ENCODE peak calls at places on chromosomes 12 and 14, in nine cellular contexts. Z is A549, B is tibial artery, X is cardiac muscle cell, T is NB4, Y is body of pancreas, I is upper lobe of right lung, G is GM23338, M is stomach. O is an unnamed sample.

GRCh38 chr14:24996930-24997329 is 53.0 kb downstream of the STXBP6 start:
- DNase-seq in Y (no peak), M (no peak), G (no peak), I (no peak), X (no peak), B (no peak), Z (no peak), T (no peak), O (no peak)

GRCh38 chr12:96183734-96184370 is 10.3 kb upstream of the ELK3 start:
- DNase-seq in X (no peak), G (no peak), Y (no peak), M (no peak), I (no peak), B (no peak), T (peak), Z (no peak), O (no peak)

GRCh38 chr12:70920891-70921290 is 353 bp upstream of the PTPRR start:
- DNase-seq in I (no peak), T (no peak), X (no peak), Y (no peak), G (peak), M (no peak), Z (no peak), B (no peak), O (no peak)

GRCh38 chr14:49240383-49240782 is 345.8 kb downstream of the RPS29 start:
- DNase-seq in T (no peak), B (no peak), G (no peak), X (no peak), Y (no peak), M (no peak), I (no peak), Z (no peak), O (no peak)

GRCh38 chr12:64390275-64390851 is at the start of gene C12orf56:
- DNase-seq in T (no peak), I (no peak), G (peak), Z (peak), X (peak), M (no peak), Y (peak), B (no peak), O (no peak)

GRCh38 chr14:54773171-54774006 is 129.2 kb downstream of the GCH1 start:
- DNase-seq in Z (peak), G (peak), B (peak), M (peak), X (peak), T (peak), I (peak), Y (peak), O (peak)

GRCh38 chr12:108826115-108826806 is 31.1 kb downstream of the SSH1 start:
- DNase-seq in B (peak), X (peak), Y (no peak), G (no peak), T (peak), Z (no peak), M (no peak), I (no peak), O (no peak)

GRCh38 chr12:55720071-55720564 is at the start of gene RDH5:
- DNase-seq in Y (peak), B (peak), Z (peak), M (peak), I (no peak), G (no peak), X (peak), T (no peak), O (no peak)

GRCh38 chr12:51941669-51942455 is 9.6 kb upstream of the ACVR1B start:
- DNase-seq in G (no peak), X (no peak), B (no peak), I (no peak), T (no peak), M (peak), Y (no peak), Z (no peak), O (no peak)

GRCh38 chr12:6769003-6769389 is 2.8 kb downstream of the PTMS start:
- DNase-seq in B (peak), M (no peak), G (peak), Z (peak), Y (peak), T (no peak), X (peak), I (no peak), O (no peak)

GRCh38 chr12:31790759-31791158 is 61.9 kb upstream of the AMN1 start:
- DNase-seq in B (no peak), G (no peak), Z (no peak), I (no peak), Y (no peak), T (no peak), M (no peak), X (no peak), O (no peak)

GRCh38 chr14:53927171-53927570 is 29.5 kb downstream of the BMP4 start:
- DNase-seq in X (peak), T (no peak), M (no peak), Z (no peak), B (no peak), Y (no peak), G (no peak), I (no peak), O (peak)

GRCh38 chr14:32417956-32418552 is 89.0 kb downstream of the AKAP6 start:
- DNase-seq in Z (peak), X (peak), Y (peak), B (no peak), T (no peak), I (no peak), M (peak), G (no peak), O (peak)

GRCh38 chr12:90816353-90817089 is 138.5 kb downstream of the CCER1 start:
- DNase-seq in Z (no peak), M (no peak), I (no peak), B (no peak), G (no peak), T (no peak), Y (no peak), X (no peak), O (no peak)

GRCh38 chr12:39866135-39866534 is 239.7 kb downstream of the SLC2A13 start:
- DNase-seq in M (no peak), T (no peak), Z (no peak), I (no peak), G (no peak), B (no peak), Y (no peak), X (no peak), O (no peak)

GRCh38 chr14:100554082-100554677 is 33.0 kb downstream of the BEGAIN start:
- DNase-seq in B (no peak), M (peak), G (no peak), T (peak), Z (peak), I (peak), Y (no peak), X (peak), O (no peak)

GRCh38 chr14:22319526-22320352 is 269.3 kb downstream of the DAD1 start:
- DNase-seq in G (peak), I (no peak), B (peak), Z (peak), Y (peak), M (peak), X (peak), T (peak), O (no peak)

GRCh38 chr14:103825103-103825502 is 22.3 kb downstream of the PPP1R13B start:
- DNase-seq in I (no peak), M (no peak), G (no peak), Z (no peak), B (no peak), Y (peak), T (no peak), X (no peak), O (no peak)

GRCh38 chr14:63483315-63483714 is 59.9 kb downstream of the PPP2R5E start:
- DNase-seq in G (no peak), X (no peak), M (no peak), Y (no peak), I (no peak), Z (no peak), B (no peak), T (no peak), O (no peak)

GRCh38 chr14:104323551-104324175 is 185.3 kb downstream of the KIF26A start:
- DNase-seq in M (peak), G (no peak), Y (no peak), X (no peak), T (no peak), Z (no peak), I (no peak), B (peak), O (no peak)

GRCh38 chr14:24404814-24405213 is 6.0 kb downstream of the NYNRIN start:
- DNase-seq in X (no peak), B (no peak), Z (no peak), T (no peak), Y (no peak), G (no peak), I (no peak), M (no peak), O (no peak)

GRCh38 chr12:47931187-47931586 is 26.4 kb upstream of the VDR start:
- DNase-seq in Y (no peak), T (no peak), I (no peak), Z (no peak), X (no peak), M (no peak), G (no peak), B (no peak), O (no peak)

GRCh38 chr12:54398995-54399793 is 14.7 kb upstream of the ZNF385A start:
- DNase-seq in X (peak), T (peak), Z (peak), I (peak), G (peak), Y (peak), B (peak), M (peak), O (no peak)

GRCh38 chr14:20469890-20470858 is 968 bp downstream of the PNP start:
- DNase-seq in Z (peak), I (no peak), G (peak), X (peak), B (peak), Y (peak), T (peak), M (peak), O (peak)

GRCh38 chr12:53057816-53058500 is 8.1 kb downstream of the TNS2 start:
- DNase-seq in Y (no peak), X (peak), M (peak), G (no peak), I (peak), Z (no peak), B (peak), T (no peak), O (no peak)

GRCh38 chr14:75699331-75699730 is 38.3 kb downstream of the TTLL5 start:
- DNase-seq in B (no peak), Y (no peak), X (no peak), M (no peak), T (no peak), G (no peak), Z (no peak), I (no peak), O (no peak)

GRCh38 chr14:59325906-59326305 is 137.4 kb downstream of the DAAM1 start:
- DNase-seq in M (no peak), X (no peak), T (no peak), Z (no peak), G (no peak), Y (no peak), B (no peak), I (no peak), O (no peak)

GRCh38 chr12:78096909-78097597 is 266.4 kb downstream of the NAV3 start:
- DNase-seq in M (no peak), Z (no peak), B (no peak), Y (no peak), G (no peak), X (peak), T (no peak), I (no peak), O (no peak)

GRCh38 chr12:69982081-69982480 is 157.1 kb downstream of the MYRFL start:
- DNase-seq in Y (no peak), Z (no peak), X (peak), G (no peak), M (no peak), B (no peak), T (no peak), I (no peak), O (no peak)

GRCh38 chr14:102071283-102071998 is 15.4 kb downstream of the HSP90AA1 start:
- DNase-seq in G (no peak), Z (no peak), T (no peak), B (no peak), M (no peak), X (peak), Y (peak), I (no peak), O (no peak)

GRCh38 chr14:89251066-89251465 is 166.0 kb downstream of the FOXN3 start:
- DNase-seq in Y (no peak), I (no peak), G (peak), T (no peak), B (no peak), Z (no peak), X (peak), M (no peak), O (no peak)

GRCh38 chr12:104494137-104494815 is 37.5 kb downstream of the CHST11 start:
- DNase-seq in B (no peak), G (no peak), I (no peak), M (no peak), T (peak), Z (no peak), X (peak), Y (peak), O (no peak)

GRCh38 chr14:63671987-63672386 is 30.3 kb upstream of the WDR89 start:
- DNase-seq in M (no peak), X (no peak), Z (no peak), I (no peak), T (no peak), Y (peak), B (no peak), G (no peak), O (no peak)

GRCh38 chr12:68222336-68222735 is 3.3 kb downstream of the IL26 start:
- DNase-seq in B (no peak), Y (no peak), T (no peak), M (no peak), Z (no peak), I (no peak), G (peak), X (peak), O (no peak)

GRCh38 chr12:53195516-53196420 is 11.3 kb downstream of the ITGB7 start:
- DNase-seq in Y (no peak), G (no peak), Z (no peak), T (no peak), I (no peak), M (no peak), B (peak), X (no peak), O (no peak)

GRCh38 chr12:6285063-6285477 is 25.4 kb upstream of the PLEKHG6 start:
- DNase-seq in T (peak), B (no peak), M (peak), G (peak), I (no peak), Z (peak), X (peak), Y (peak), O (no peak)

GRCh38 chr12:4273651-4274395 is at the start of gene CCND2:
- DNase-seq in Y (peak), X (peak), T (peak), G (peak), B (peak), I (peak), Z (peak), M (peak), O (no peak)
- H3K4me3 ChIP-seq in Y (peak), X (peak), T (peak), G (peak), B (peak), I (peak), Z (peak), M (peak), O (peak)

DNA sequence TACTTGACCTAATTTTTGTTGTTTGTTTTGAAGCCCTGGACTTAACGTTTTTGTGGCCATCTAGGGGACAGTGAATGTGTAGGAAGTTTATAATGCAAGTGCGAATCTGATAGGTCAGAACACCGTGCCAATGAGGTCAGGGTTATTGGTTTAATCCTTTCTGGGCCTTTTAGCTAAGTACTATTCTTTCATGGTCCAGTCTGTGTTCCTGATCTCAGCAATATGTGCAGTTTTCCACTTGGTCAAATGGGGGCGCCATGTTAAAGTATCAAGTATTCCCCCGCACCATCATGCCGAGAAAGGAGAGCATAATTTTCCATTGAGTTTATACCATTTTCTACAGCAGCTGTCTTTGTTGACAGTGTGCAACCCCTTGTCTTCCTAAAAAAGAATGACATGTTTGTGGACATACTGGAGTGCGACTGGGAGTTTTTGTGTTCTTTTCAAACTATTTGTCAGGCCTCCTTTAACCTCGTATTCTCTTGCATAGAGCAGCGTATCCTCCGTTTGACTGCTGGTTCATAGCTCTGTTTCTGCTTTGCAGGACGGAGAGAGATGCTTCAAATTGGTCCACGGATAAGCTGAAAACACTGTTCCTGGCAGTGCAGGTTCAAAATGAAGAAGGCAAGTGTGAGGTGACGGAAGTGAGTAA is 1.3 kb downstream of the AHSA1 start:
- DNase-seq in T (peak), B (no peak), G (peak), X (peak), Z (peak), M (peak), Y (peak), I (no peak), O (peak)
- TF ChIP-seq CTCF in T (peak), B (peak), G (peak), X (peak), Z (peak), M (peak), Y (peak), I (peak), O (peak)

GRCh38 chr14:38004610-38004879 is 203.2 kb upstream of the SSTR1 start:
- DNase-seq in G (peak), Y (no peak), B (no peak), Z (no peak), M (no peak), T (no peak), I (no peak), X (no peak), O (no peak)

GRCh38 chr14:38000340-38000739 is 207.4 kb upstream of the SSTR1 start:
- DNase-seq in T (no peak), Z (no peak), G (no peak), I (no peak), X (no peak), Y (no peak), M (no peak), B (no peak), O (no peak)

GRCh38 chr14:38001501-38001900 is 206.2 kb upstream of the SSTR1 start:
- DNase-seq in G (no peak), Y (no peak), I (no peak), T (no peak), X (no peak), B (no peak), M (no peak), Z (no peak), O (no peak)

DNA sequence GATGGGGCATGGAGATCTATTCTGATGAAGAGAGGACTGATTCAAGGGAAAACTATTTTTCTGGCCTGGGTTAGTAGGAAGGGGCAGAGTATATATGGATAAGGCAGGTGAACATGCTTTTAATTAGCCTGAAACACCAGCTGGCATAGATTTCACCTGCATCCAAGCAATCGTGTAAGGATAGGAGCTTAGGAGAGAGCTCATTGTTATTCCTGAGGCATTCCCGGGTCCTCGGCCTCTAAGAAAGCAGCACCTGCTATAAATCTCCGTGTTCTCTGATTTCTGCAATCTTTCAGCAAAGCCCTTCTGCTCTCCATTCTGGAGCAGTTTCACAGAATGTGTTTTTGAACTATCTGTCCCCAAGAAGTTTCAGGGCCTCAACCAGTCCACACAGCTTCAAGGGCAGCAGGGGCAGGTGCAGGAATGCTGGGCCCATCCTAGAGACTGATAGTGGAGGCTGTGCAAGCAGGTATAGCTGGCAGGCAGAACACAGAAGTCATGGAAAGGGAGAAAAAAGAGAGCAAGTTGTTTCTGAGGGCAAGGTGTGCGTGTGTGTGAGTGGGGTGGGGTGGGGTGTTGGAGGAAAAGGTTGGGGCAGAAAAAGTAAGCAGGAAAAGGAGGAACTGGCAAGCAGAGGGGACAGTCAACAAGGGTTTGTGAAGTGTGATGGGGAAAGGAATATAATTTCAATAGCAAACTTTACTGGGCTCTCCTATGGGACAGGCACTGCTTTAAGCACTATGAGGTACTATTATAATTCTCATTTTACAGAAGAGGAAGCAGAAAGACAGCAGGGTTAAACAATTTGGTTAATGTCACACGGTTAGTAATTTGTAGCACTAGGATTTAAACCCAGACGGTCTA is 203.7 kb upstream of the SSTR1 start:
- DNase-seq in M (no peak), Z (no peak), G (peak), I (no peak), Y (no peak), B (no peak), T (no peak), X (no peak), O (no peak)
- H3K4me3 ChIP-seq in M (no peak), Z (no peak), G (no peak), I (no peak), Y (no peak), B (no peak), T (no peak), X (no peak), O (no peak)

DNA sequence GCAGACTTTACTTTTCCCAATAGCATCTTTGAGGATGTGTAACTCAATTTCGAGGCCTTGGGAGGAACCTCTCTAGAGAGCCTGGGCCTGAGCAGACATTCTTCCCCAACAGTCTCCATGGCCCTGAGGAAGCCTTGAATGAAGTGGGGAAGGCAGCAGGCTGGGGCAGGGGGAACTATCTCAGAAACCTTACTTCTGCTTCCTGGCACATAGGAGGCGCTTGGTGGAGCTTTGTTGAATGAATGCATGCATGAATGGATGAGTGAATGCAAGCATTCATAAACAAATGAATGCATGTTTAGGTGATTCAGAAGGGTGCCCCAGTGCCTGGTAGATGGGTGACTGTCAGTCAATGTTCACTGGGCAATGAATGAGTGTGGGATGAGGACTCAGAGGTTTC is 58.3 kb downstream of the GALNT16 start:
- DNase-seq in T (no peak), G (no peak), Z (no peak), B (peak), Y (no peak), I (peak), X (no peak), M (no peak), O (no peak)
- TF ChIP-seq CTCF in T (no peak), G (no peak), Z (no peak), B (no peak), Y (no peak), I (no peak), X (no peak), M (no peak), O (no peak)